ENCODE peak calls at places on chromosomes 16 and 17, in four cellular contexts. X is IMR-90, N is H9, V is mesendoderm. L is an unnamed sample.

GRCh38 chr17:29836643-29837042 is 93.4 kb downstream of the SSH2 start:
- DNase-seq in X (peak), N (no peak), V (no peak), L (no peak)

GRCh38 chr17:77373298-77374169 is 232.8 kb downstream of the SEC14L1 start:
- DNase-seq in X (no peak), N (peak), V (peak), L (peak)

GRCh38 chr17:4110152-4110551 is 32.7 kb downstream of the ZZEF1 start:
- DNase-seq in X (peak), N (no peak), V (no peak), L (no peak)

GRCh38 chr17:80678621-80679020 is 134.0 kb downstream of the RPTOR start:
- DNase-seq in X (peak), N (peak), V (peak), L (no peak)

GRCh38 chr17:64638552-64639198 is 23.4 kb downstream of the SMURF2 start:
- DNase-seq in X (peak), N (no peak), V (no peak), L (no peak)

GRCh38 chr16:53515259-53515658 is 12.2 kb upstream of the AKTIP start:
- DNase-seq in X (peak), N (no peak), V (no peak), L (no peak)

GRCh38 chr17:1515640-1516402 is 591 bp downstream of the INPP5K start:
- DNase-seq in X (peak), N (peak), V (peak), L (peak)

GRCh38 chr17:1042486-1042885 is 45.6 kb downstream of the TIMM22 start:
- DNase-seq in X (no peak), N (no peak), V (no peak), L (no peak)

GRCh38 chr17:30594223-30594952 is 117.2 kb downstream of the GOSR1 start:
- DNase-seq in X (no peak), N (no peak), V (no peak), L (no peak)

GRCh38 chr16:13634921-13635320 is 285.0 kb upstream of the ERCC4 start:
- DNase-seq in X (no peak), N (no peak), V (no peak), L (no peak)

GRCh38 chr17:6286239-6286638 is 148.7 kb downstream of the AIPL1 start:
- DNase-seq in X (no peak), N (peak), V (peak), L (peak)

GRCh38 chr16:50160495-50161164 is 7.5 kb downstream of the TENT4B start:
- DNase-seq in X (peak), N (no peak), V (no peak), L (no peak)

GRCh38 chr16:4795181-4795827 is at the start of gene SMIM22:
- DNase-seq in X (no peak), N (no peak), V (no peak), L (no peak)

GRCh38 chr17:19720631-19721426 is 4.4 kb upstream of the SLC47A2 start:
- DNase-seq in X (no peak), N (no peak), V (no peak), L (no peak)

GRCh38 chr16:27318399-27319256 is 4.9 kb downstream of the IL4R start:
- DNase-seq in X (peak), N (no peak), V (peak), L (no peak)

GRCh38 chr17:79354173-79354820 is 256.6 kb downstream of the RBFOX3 start:
- DNase-seq in X (no peak), N (no peak), V (no peak), L (no peak)

GRCh38 chr16:35147556-35148504 is 1688.4 kb downstream of the TP53TG3F start:
- DNase-seq in X (no peak), N (no peak), V (no peak), L (no peak)

GRCh38 chr17:63486317-63487013 is 9.6 kb downstream of the ACE start:
- DNase-seq in X (no peak), N (no peak), V (no peak), L (no peak)

GRCh38 chr17:10119203-10120112 is 78.9 kb downstream of the GAS7 start:
- DNase-seq in X (no peak), N (peak), V (peak), L (no peak)

GRCh38 chr16:7376227-7376626 is 43.6 kb downstream of the RBFOX1 start:
- DNase-seq in X (no peak), N (no peak), V (no peak), L (no peak)

GRCh38 chr16:29029168-29029994 is 44.5 kb downstream of the LAT start:
- DNase-seq in X (peak), N (peak), V (peak), L (peak)

GRCh38 chr17:57924677-57925076 is 30.5 kb downstream of the CUEDC1 start:
- DNase-seq in X (no peak), N (no peak), V (no peak), L (no peak)

GRCh38 chr17:42421479-42422332 is 1.4 kb downstream of the CAVIN1 start:
- DNase-seq in X (peak), N (peak), V (no peak), L (no peak)

GRCh38 chr17:6568186-6568758 is 11.9 kb upstream of the PITPNM3 start:
- DNase-seq in X (no peak), N (no peak), V (no peak), L (no peak)

GRCh38 chr17:27381007-27381501 is 75.2 kb upstream of the KSR1 start:
- DNase-seq in X (peak), N (peak), V (peak), L (peak)

GRCh38 chr16:23479138-23479537 is 26.1 kb upstream of the COG7 start:
- DNase-seq in X (no peak), N (no peak), V (no peak), L (no peak)

GRCh38 chr17:77585142-77585860 is 373.2 kb upstream of the TNRC6C start:
- DNase-seq in X (no peak), N (no peak), V (no peak), L (no peak)

GRCh38 chr17:81309140-81309858 is 14.2 kb upstream of the SLC38A10 start:
- DNase-seq in X (peak), N (peak), V (peak), L (no peak)

GRCh38 chr17:77332981-77333685 is 192.4 kb downstream of the SEC14L1 start:
- DNase-seq in X (peak), N (no peak), V (no peak), L (no peak)

GRCh38 chr17:47266782-47267181 is 13.2 kb downstream of the ITGB3 start:
- DNase-seq in X (peak), N (no peak), V (no peak), L (no peak)

GRCh38 chr17:31428512-31428911 is 37.0 kb downstream of the RAB11FIP4 start:
- DNase-seq in X (no peak), N (no peak), V (no peak), L (no peak)

GRCh38 chr16:73058221-73058615 is 10.3 kb upstream of the ZFHX3 start:
- DNase-seq in X (no peak), N (no peak), V (no peak), L (peak)

GRCh38 chr17:10512856-10513255 is 5.5 kb downstream of the MYH1 start:
- DNase-seq in X (no peak), N (no peak), V (no peak), L (no peak)

GRCh38 chr17:67673006-67673405 is 44.7 kb upstream of the NOL11 start:
- DNase-seq in X (no peak), N (no peak), V (no peak), L (no peak)

GRCh38 chr16:424033-424622 is 1.3 kb upstream of the RAB11FIP3 start:
- DNase-seq in X (peak), N (no peak), V (no peak), L (no peak)

DNA sequence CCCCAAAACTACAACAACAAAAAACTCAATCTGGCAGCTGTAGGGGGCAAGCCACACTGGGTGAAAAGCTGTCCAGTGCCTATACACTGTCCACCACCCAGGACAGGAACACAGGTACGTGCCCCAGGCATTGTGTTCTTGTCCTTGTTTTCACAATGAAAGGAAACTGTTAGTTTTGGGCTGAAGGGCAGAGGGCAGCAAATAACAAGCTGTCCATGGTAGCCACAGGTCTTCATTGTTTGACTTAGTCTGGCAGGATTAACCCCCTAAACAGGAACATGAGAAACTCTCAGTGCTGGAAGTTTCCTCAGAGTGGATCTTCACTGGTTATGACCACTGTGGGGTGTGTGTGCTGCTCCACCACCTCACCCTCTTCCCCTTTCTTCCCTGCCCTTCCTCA is 224.6 kb upstream of the N4BP1 start:
- DNase-seq in X (no peak), N (no peak), V (peak), L (no peak)
- H4K5ac ChIP-seq in X (no peak), N (no peak), V (no peak), L (no peak)

GRCh38 chr17:11610999-11611566 is 12.8 kb downstream of the DNAH9 start:
- DNase-seq in X (no peak), N (no peak), V (peak), L (no peak)

GRCh38 chr17:11612956-11613355 is 14.7 kb downstream of the DNAH9 start:
- DNase-seq in X (no peak), N (no peak), V (no peak), L (no peak)

DNA sequence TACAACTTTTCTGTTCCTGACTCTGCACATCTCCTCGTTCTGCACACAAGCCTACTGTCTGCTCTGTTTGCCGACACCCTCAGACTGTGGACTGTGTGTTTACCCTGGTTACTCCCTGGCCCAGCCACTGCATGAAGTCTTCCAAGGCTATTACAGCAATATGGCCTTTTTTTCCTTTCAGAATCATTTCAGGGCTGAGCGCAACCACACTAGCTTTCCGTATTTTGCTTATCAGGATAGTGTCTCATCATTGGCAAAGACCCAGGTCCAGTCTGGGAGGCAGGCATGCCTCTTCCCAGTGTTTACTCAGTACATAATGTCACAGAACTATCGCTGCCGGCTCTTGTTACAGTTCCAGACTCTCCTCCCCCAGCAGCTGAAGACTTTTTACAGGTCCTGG is 10.1 kb downstream of the DNAH9 start:
- DNase-seq in X (no peak), N (no peak), V (no peak), L (no peak)
- H4K5ac ChIP-seq in X (no peak), N (no peak), V (no peak), L (no peak)

GRCh38 chr17:51224615-51225262 is 35.1 kb downstream of the MBTD1 start:
- DNase-seq in X (no peak), N (no peak), V (no peak), L (no peak)

GRCh38 chr17:51217946-51218345 is 41.9 kb downstream of the MBTD1 start:
- DNase-seq in X (no peak), N (no peak), V (no peak), L (no peak)

DNA sequence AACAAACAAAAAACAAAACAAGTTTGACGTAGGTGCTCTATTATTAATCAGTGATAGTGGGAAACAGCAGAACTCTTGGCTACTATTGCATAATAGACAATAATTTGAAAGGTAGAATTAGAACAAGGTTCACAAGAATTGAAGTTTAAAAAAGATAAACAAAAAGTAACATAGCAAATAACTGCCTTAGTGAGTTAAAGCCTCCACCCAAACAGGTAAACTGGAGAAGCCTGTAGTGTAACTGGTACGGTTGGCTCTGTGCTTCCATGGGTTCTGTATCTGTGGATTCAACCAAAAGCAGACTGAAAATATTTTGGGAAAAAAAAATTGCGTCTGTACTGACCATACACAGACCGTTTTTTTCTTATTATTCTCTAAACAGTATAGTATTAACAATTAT is 38.5 kb downstream of the MBTD1 start:
- DNase-seq in X (no peak), N (no peak), V (no peak), L (no peak)
- H4K5ac ChIP-seq in X (no peak), N (no peak), V (no peak), L (no peak)

DNA sequence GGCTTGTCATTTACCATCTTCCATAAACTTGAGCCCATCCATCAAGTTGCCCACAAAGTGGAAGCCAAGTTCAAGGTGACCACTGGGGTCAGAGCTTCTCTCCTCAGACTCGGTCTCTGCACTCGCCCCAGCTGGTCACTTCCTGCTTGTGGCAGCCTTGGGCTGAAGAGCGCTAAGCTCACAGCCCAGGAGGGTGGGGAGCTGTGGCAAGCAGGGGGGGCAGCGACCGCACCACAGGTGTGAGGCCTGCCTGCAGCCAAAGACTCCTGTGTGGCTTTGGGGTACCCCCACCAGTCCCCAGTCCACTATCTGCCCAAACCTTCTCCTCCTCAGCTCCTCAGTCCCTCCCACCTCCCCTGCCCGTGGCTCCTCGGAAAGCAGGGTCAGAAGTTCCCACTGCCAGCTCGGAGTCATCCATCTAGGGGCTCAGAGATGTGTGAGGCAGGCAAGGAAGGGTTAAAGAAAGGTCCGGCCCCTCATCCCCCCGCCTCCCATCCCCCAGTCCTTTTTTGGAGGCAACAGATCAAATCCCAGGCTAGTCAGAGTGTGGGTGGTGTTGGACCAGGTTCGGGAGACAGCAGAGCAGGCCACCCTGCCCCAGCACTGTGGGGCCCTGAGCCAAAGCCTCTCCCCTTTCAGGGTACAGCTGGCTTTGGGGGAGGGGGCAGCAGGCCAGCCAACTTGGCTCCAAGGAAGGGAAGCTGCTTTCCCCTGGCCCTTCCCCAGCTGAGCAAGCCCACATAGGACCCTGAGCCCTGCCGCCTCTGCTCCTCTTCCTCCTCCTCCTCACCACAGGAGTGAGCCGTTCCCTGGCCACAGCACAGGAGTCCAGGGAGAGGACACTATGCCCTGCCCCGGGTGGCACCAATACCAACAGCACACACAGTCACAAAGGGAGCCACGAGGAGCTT is 3.2 kb downstream of the CSF3 start:
- DNase-seq in X (no peak), N (peak), V (peak), L (peak)
- H4K5ac ChIP-seq in X (peak), N (no peak), V (no peak), L (peak)

DNA sequence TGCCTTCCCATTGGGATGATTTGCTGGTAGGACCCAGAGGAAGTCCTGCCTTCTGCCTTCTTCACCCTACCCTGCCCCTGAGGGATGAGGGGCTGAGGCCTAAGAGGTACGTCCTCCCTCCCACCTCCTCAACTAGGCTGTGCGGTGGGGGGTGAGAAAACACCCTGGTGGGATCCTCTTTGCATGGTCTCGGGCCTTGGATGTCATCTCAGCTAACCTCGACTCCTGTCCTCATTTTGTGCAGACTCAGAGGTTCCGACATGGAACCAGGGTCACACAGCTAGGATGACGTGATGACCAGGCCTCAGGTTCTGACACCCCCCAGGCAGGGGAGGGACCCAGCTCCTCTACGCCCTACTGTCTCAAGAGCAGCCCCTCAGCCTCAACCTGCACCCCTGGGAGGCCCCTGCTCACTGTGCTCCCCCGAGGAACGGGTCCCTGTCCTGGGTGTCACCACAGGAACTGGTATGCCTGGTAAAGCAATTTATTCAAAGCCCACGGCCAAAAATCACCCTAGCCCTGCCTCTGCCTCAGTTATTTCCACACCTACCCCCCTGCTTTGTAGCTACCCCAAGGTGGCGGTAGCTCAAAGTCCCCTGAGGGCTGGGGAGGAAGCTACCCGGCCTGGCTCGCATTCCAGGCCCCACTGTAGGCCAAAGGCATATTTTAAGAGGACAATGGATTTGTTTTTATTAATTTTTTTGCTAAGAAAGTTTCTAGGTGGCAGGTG is 17.5 kb downstream of the UNC13D start:
- DNase-seq in X (no peak), N (no peak), V (peak), L (no peak)
- H4K5ac ChIP-seq in X (no peak), N (no peak), V (no peak), L (peak)

GRCh38 chr17:69561462-69561861 is 147.0 kb downstream of the MAP2K6 start:
- DNase-seq in X (no peak), N (no peak), V (no peak), L (no peak)

GRCh38 chr17:69560987-69561441 is 146.5 kb downstream of the MAP2K6 start:
- DNase-seq in X (peak), N (no peak), V (no peak), L (no peak)

GRCh38 chr17:69567130-69567529 is 152.6 kb downstream of the MAP2K6 start:
- DNase-seq in X (peak), N (no peak), V (peak), L (no peak)

DNA sequence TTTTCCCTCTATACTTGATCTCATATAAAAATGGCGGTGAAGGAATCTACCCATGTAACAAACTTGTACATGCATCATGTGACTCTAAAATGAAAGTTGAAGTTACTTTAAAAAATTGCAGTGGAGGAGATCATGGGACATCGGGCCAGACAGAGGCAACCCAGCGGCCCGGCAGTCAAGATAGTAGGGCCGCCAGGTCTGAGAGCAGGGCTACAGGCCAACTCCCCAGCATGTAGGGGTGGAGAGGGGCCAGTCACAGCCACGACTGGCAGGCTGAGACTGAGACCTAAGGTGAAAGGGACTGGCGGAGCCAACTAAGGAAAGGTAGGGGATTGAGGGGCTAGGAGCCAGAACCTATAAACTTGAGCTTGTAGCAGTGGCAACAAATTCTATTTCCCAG is 150.9 kb downstream of the MAP2K6 start:
- DNase-seq in X (no peak), N (no peak), V (no peak), L (no peak)
- H4K5ac ChIP-seq in X (no peak), N (no peak), V (no peak), L (no peak)

GRCh38 chr16:89449726-89450335 is 40.5 kb downstream of the ANKRD11 start:
- DNase-seq in X (peak), N (no peak), V (peak), L (no peak)
- H4K5ac ChIP-seq in X (no peak), N (no peak), V (no peak), L (no peak)

L was measured in H1.